ENCODE peak calls at places on chromosomes 5 and 9, in seven cellular contexts. W, D, C, Z, N, Y and M are unnamed samples.

GRCh38 chr5:129465945-129466344 is 5.8 kb downstream of the ADAMTS19 start:
- DNase-seq in W (no peak), D (no peak), C (no peak), Z (no peak), N (no peak), Y (no peak), M (no peak)

GRCh38 chr5:53568868-53569267 is 8.4 kb downstream of the NDUFS4 start:
- DNase-seq in W (no peak), D (no peak), C (no peak), Z (no peak), N (no peak), Y (no peak), M (no peak)

GRCh38 chr5:172939045-172939444 is 20.2 kb upstream of the RPL26L1 start:
- DNase-seq in W (no peak), D (peak), C (no peak), Z (no peak), N (no peak), Y (peak), M (no peak)

GRCh38 chr5:27568811-27569210 is 530.4 kb upstream of the CDH9 start:
- DNase-seq in W (no peak), D (no peak), C (no peak), Z (no peak), N (no peak), Y (no peak), M (no peak)

GRCh38 chr9:106753155-106753671 is 109.8 kb upstream of the ZNF462 start:
- DNase-seq in W (no peak), D (no peak), C (peak), Z (peak), N (no peak), Y (no peak), M (peak)

GRCh38 chr5:123803359-123803758 is 291.4 kb downstream of the CSNK1G3 start:
- DNase-seq in W (no peak), D (no peak), C (no peak), Z (no peak), N (no peak), Y (no peak), M (no peak)

GRCh38 chr5:127875235-127876021 is 172.2 kb downstream of the CCDC192 start:
- DNase-seq in W (peak), D (peak), C (peak), Z (peak), N (no peak), Y (no peak), M (peak)

GRCh38 chr5:97000391-97000790 is 64.5 kb downstream of the LNPEP start:
- DNase-seq in W (no peak), D (no peak), C (no peak), Z (no peak), N (no peak), Y (no peak), M (no peak)

GRCh38 chr9:19648672-19649071 is 140.2 kb downstream of the SLC24A2 start:
- DNase-seq in W (no peak), D (no peak), C (no peak), Z (no peak), N (no peak), Y (no peak), M (no peak)

GRCh38 chr9:129694265-129694664 is 28.8 kb downstream of the PRRX2 start:
- DNase-seq in W (no peak), D (no peak), C (no peak), Z (no peak), N (no peak), Y (no peak), M (no peak)

GRCh38 chr5:50445281-50445949 is 4.3 kb upstream of the EMB start:
- DNase-seq in W (no peak), D (no peak), C (peak), Z (no peak), N (no peak), Y (no peak), M (peak)

GRCh38 chr5:58241383-58241782 is 218.5 kb downstream of the PLK2 start:
- DNase-seq in W (no peak), D (no peak), C (no peak), Z (no peak), N (no peak), Y (no peak), M (no peak)

GRCh38 chr5:77143998-77144836 is 57.1 kb upstream of the ZBED3 start:
- DNase-seq in W (peak), D (peak), C (peak), Z (peak), N (peak), Y (peak), M (peak)

GRCh38 chr5:158410976-158411375 is 552.0 kb upstream of the CLINT1 start:
- DNase-seq in W (no peak), D (no peak), C (no peak), Z (no peak), N (no peak), Y (no peak), M (no peak)

GRCh38 chr5:145660897-145661650 is 174.1 kb downstream of the PRELID2 start:
- DNase-seq in W (no peak), D (no peak), C (no peak), Z (no peak), N (no peak), Y (no peak), M (no peak)

GRCh38 chr9:109108318-109108717 is 11.4 kb downstream of the TMEM245 start:
- DNase-seq in W (no peak), D (no peak), C (no peak), Z (no peak), N (no peak), Y (no peak), M (no peak)

GRCh38 chr5:139698461-139699146 is 50.5 kb downstream of the CXXC5 start:
- DNase-seq in W (peak), D (peak), C (no peak), Z (peak), N (peak), Y (peak), M (no peak)

GRCh38 chr5:80182802-80183645 is 72.8 kb downstream of the SERINC5 start:
- DNase-seq in W (no peak), D (peak), C (no peak), Z (no peak), N (no peak), Y (no peak), M (no peak)

GRCh38 chr5:80186634-80187033 is 69.2 kb downstream of the SERINC5 start:
- DNase-seq in W (no peak), D (no peak), C (no peak), Z (peak), N (peak), Y (no peak), M (no peak)

GRCh38 chr5:80185095-80185494 is 70.8 kb downstream of the SERINC5 start:
- DNase-seq in W (no peak), D (no peak), C (no peak), Z (no peak), N (no peak), Y (no peak), M (no peak)

GRCh38 chr5:80181618-80182211 is 74.1 kb downstream of the SERINC5 start:
- DNase-seq in W (no peak), D (no peak), C (no peak), Z (peak), N (peak), Y (no peak), M (no peak)

DNA sequence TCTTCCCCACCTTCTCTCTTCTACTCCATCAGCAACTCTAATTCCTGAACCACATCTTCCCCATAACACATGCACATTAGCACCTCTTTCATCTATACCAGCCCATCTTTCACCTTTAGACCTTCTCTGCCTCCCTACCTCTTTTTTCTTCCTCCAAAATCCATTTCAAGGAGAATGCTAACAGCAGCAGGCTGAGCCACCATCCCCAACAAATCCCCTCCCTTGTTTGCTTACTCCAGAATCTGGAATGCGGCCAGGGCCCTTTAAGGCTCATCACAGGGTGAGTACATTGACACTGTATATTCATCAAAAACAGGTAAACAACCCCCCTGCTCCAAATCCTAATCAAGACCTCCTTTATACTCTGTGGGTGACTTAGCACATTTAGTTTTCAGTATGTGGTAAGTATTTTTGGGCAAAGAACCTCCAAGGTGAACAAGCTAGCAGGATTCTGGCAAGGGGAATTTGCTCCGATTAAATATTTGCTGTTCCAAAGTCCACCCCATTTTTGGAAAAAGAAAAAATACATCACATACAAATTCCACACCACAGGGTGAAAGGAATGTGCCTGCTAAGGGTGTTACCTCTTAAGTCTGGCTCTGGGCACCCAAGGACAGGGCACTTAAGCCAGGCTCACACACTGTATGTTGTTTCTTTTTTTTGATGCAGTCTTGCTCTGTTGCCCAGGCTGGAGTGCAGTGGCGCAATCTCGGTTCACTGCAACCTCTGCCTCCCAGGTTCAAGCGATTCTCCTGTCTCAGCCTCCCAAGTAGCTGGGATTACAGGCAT is 71.4 kb downstream of the SERINC5 start:
- DNase-seq in W (no peak), D (peak), C (no peak), Z (peak), N (peak), Y (no peak), M (no peak)
- TF ChIP-seq CTCF in W (no peak), D (no peak), C (no peak), Z (no peak), N (no peak), Y (no peak), M (no peak)

DNA sequence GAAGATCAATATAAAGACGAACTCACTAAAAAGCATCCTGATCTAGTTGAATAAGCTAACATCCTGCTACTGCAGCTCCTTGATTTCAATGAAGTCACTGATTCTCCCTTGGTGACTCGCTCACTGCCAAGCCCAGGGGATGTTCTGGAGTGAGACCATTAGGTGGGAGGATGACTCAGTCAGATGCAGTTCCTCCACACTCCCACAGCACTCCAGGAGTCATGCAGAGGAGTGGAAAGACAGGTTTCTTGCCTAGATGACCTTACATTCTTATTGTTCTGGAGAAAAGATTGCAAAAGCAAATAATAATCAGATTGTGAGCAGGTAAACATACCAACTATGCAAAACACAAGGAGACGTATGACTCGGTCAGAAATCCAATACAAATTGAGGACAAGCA is 15.3 kb downstream of the GCNT4 start:
- DNase-seq in W (no peak), D (peak), C (no peak), Z (no peak), N (no peak), Y (no peak), M (no peak)
- TF ChIP-seq CTCF in W (no peak), D (no peak), C (no peak), Z (no peak), N (no peak), Y (no peak), M (no peak)

DNA sequence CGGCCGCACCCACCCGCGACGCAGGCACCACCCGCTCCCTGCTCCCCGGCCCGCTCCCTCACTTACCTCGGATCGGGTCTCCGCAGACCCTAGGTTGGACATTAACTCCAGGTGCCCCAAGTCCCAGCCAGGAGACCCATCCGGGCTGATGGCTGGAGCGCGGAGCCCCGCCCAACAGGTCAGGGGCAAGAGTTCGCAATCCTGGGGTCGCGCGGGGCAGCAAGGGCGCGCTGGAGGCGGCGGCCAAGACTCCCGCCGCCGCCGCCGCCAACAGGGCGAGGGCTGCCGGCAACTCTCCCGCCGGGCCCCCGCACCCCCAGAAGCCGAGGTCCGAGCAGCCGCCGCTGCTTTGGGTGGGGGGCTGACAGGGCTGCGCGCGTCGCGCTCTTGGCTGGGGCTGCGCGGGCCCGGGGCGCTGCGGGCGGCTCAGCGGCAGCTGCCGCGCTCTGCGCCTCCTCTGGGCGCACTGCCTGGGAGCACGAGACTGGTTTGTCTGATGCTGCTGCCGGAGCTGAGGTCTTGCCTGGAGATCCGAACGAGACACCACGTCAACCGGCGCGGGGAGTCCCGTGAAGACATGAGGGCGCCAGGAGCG is 303 bp downstream of the GDNF start:
- DNase-seq in W (peak), D (no peak), C (peak), Z (peak), N (no peak), Y (no peak), M (peak)
- TF ChIP-seq CTCF in W (no peak), D (no peak), C (no peak), Z (no peak), N (no peak), Y (no peak), M (no peak)

GRCh38 chr5:78361226-78361993 is 993 bp downstream of the SCAMP1 start:
- DNase-seq in W (peak), D (no peak), C (no peak), Z (peak), N (no peak), Y (no peak), M (peak)
- TF ChIP-seq CTCF in W (peak), D (no peak), C (no peak), Z (no peak), N (peak), Y (no peak), M (no peak)

GRCh38 chr5:14108170-14108996 is 34.8 kb upstream of the TRIO start:
- DNase-seq in W (peak), D (peak), C (peak), Z (peak), N (peak), Y (no peak), M (peak)
- TF ChIP-seq CTCF in W (peak), D (peak), C (peak), Z (peak), N (peak), Y (peak), M (peak)